ENCODE peak calls at places on chromosomes 6 and 20, in six cellular contexts. V, R, Y, B, O and T are unnamed samples.

GRCh38 chr6:137370871-137371633 is 123.1 kb downstream of the OLIG3 start:
- DNase-seq in V (peak), R (peak), Y (peak), B (no peak), O (no peak), T (no peak)

GRCh38 chr6:155075938-155076337 is 80.8 kb downstream of the TIAM2 start:
- DNase-seq in V (no peak), R (no peak), Y (no peak), B (no peak), O (no peak), T (no peak)

GRCh38 chr6:106165885-106166485 is 79.8 kb downstream of the PRDM1 start:
- DNase-seq in V (peak), R (peak), Y (peak), B (no peak), O (no peak), T (no peak)

GRCh38 chr6:169263836-169264608 is 10.4 kb upstream of the THBS2 start:
- DNase-seq in V (no peak), R (peak), Y (peak), B (peak), O (peak), T (peak)

GRCh38 chr20:8656335-8656734 is 412.6 kb upstream of the PLCB4 start:
- DNase-seq in V (no peak), R (peak), Y (no peak), B (no peak), O (no peak), T (no peak)

GRCh38 chr20:41454250-41454649 is 87.6 kb upstream of the EMILIN3 start:
- DNase-seq in V (no peak), R (no peak), Y (no peak), B (no peak), O (no peak), T (no peak)

GRCh38 chr20:25084616-25085187 is 2.8 kb upstream of the VSX1 start:
- DNase-seq in V (no peak), R (no peak), Y (no peak), B (no peak), O (no peak), T (no peak)

GRCh38 chr20:59031326-59032022 is 661 bp downstream of the ATP5F1E start:
- DNase-seq in V (no peak), R (no peak), Y (no peak), B (no peak), O (no peak), T (no peak)

GRCh38 chr6:156824142-156824541 is 47.0 kb downstream of the ARID1B start:
- DNase-seq in V (no peak), R (no peak), Y (no peak), B (no peak), O (no peak), T (no peak)

GRCh38 chr6:111679126-111679525 is 73.4 kb upstream of the TRAF3IP2 start:
- DNase-seq in V (no peak), R (no peak), Y (no peak), B (no peak), O (no peak), T (no peak)

GRCh38 chr6:140168365-140168764 is 793.9 kb upstream of the CITED2 start:
- DNase-seq in V (no peak), R (no peak), Y (no peak), B (no peak), O (no peak), T (no peak)

GRCh38 chr6:127514396-127515227 is 4.5 kb downstream of the MTCL3 start:
- DNase-seq in V (peak), R (peak), Y (peak), B (peak), O (peak), T (no peak)

GRCh38 chr20:51738877-51739447 is 29.2 kb downstream of the ATP9A start:
- DNase-seq in V (no peak), R (no peak), Y (no peak), B (no peak), O (peak), T (no peak)

GRCh38 chr20:51749674-51750036 is 18.5 kb downstream of the ATP9A start:
- DNase-seq in V (no peak), R (peak), Y (peak), B (no peak), O (no peak), T (no peak)

GRCh38 chr6:27281105-27281539 is 31.0 kb downstream of the POM121L2 start:
- DNase-seq in V (no peak), R (no peak), Y (no peak), B (no peak), O (no peak), T (no peak)

GRCh38 chr20:57231161-57231560 is 35.3 kb downstream of the BMP7 start:
- DNase-seq in V (no peak), R (no peak), Y (no peak), B (no peak), O (no peak), T (no peak)

GRCh38 chr20:22576273-22576672 is 8.1 kb downstream of the FOXA2 start:
- DNase-seq in V (no peak), R (no peak), Y (no peak), B (no peak), O (no peak), T (no peak)

GRCh38 chr20:62133864-62134263 is 9.3 kb downstream of the PSMA7 start:
- DNase-seq in V (no peak), R (no peak), Y (no peak), B (no peak), O (no peak), T (no peak)

GRCh38 chr20:7996898-7997297 is 22.7 kb downstream of the TMX4 start:
- DNase-seq in V (no peak), R (no peak), Y (no peak), B (no peak), O (no peak), T (no peak)

GRCh38 chr6:136546321-136546720 is 3.9 kb downstream of the MAP7 start:
- DNase-seq in V (no peak), R (no peak), Y (no peak), B (no peak), O (no peak), T (no peak)

GRCh38 chr6:141406761-141407160 is 726.0 kb upstream of the GJE1 start:
- DNase-seq in V (no peak), R (no peak), Y (no peak), B (no peak), O (no peak), T (no peak)

GRCh38 chr20:39318911-39319310 is 356.8 kb downstream of the DHX35 start:
- DNase-seq in V (no peak), R (no peak), Y (no peak), B (no peak), O (no peak), T (no peak)

GRCh38 chr6:4647414-4648365 is 128.5 kb upstream of the CDYL start:
- DNase-seq in V (peak), R (peak), Y (peak), B (peak), O (peak), T (peak)

GRCh38 chr6:148464319-148465010 is 121.8 kb downstream of the SASH1 start:
- DNase-seq in V (no peak), R (peak), Y (peak), B (peak), O (peak), T (peak)

GRCh38 chr6:132812255-132812732 is 2.1 kb upstream of the RPS12 start:
- DNase-seq in V (no peak), R (peak), Y (peak), B (no peak), O (no peak), T (peak)

GRCh38 chr6:31659649-31660223 is 842 bp downstream of the C6orf47 start:
- DNase-seq in V (no peak), R (peak), Y (peak), B (no peak), O (peak), T (no peak)

GRCh38 chr6:124780621-124781020 is 181.6 kb upstream of the RNF217 start:
- DNase-seq in V (no peak), R (no peak), Y (no peak), B (no peak), O (no peak), T (no peak)

GRCh38 chr20:45969712-45970634 is 2.0 kb downstream of the ZNF335 start:
- DNase-seq in V (no peak), R (peak), Y (peak), B (no peak), O (peak), T (no peak)

GRCh38 chr6:9139762-9140161 is 704.4 kb upstream of the SLC35B3 start:
- DNase-seq in V (no peak), R (no peak), Y (peak), B (no peak), O (no peak), T (peak)

GRCh38 chr6:30894935-30895334 is 10.6 kb downstream of the DDR1 start:
- DNase-seq in V (no peak), R (no peak), Y (no peak), B (no peak), O (no peak), T (no peak)

GRCh38 chr20:47551841-47552240 is 50.2 kb downstream of the NCOA3 start:
- DNase-seq in V (no peak), R (peak), Y (no peak), B (no peak), O (no peak), T (no peak)

GRCh38 chr6:53682654-53683053 is 17.1 kb upstream of the KLHL31 start:
- DNase-seq in V (no peak), R (no peak), Y (no peak), B (no peak), O (no peak), T (no peak)

GRCh38 chr6:53680489-53680888 is 14.9 kb upstream of the KLHL31 start:
- DNase-seq in V (no peak), R (no peak), Y (no peak), B (no peak), O (no peak), T (no peak)

GRCh38 chr6:53679446-53679933 is 13.9 kb upstream of the KLHL31 start:
- DNase-seq in V (no peak), R (peak), Y (peak), B (no peak), O (no peak), T (peak)
- TF ChIP-seq CTCF in V (peak), R (peak), Y (peak), B (peak), O (peak), T (peak)

GRCh38 chr6:158002951-158003853 is 21.5 kb downstream of the SYNJ2 start:
- DNase-seq in V (no peak), R (peak), Y (peak), B (peak), O (peak), T (peak)
- H3K4me3 ChIP-seq in V (no peak), R (no peak), Y (no peak), B (peak), O (no peak), T (no peak)

GRCh38 chr6:55941713-55942112 is 66.3 kb upstream of the BMP5 start:
- DNase-seq in V (no peak), R (peak), Y (peak), B (no peak), O (no peak), T (no peak)
- TF ChIP-seq CTCF in V (no peak), R (no peak), Y (peak), B (peak), O (no peak), T (peak)

GRCh38 chr6:75207211-75207984 is 1.5 kb upstream of the COL12A1 start:
- DNase-seq in V (peak), R (peak), Y (peak), B (no peak), O (no peak), T (no peak)
- H3K4me3 ChIP-seq in V (no peak), R (no peak), Y (peak), B (peak), O (no peak), T (peak)

GRCh38 chr6:153814136-153814535 is 224.9 kb upstream of the OPRM1 start:
- DNase-seq in V (no peak), R (no peak), Y (no peak), B (no peak), O (no peak), T (no peak)
- TF ChIP-seq CTCF in V (peak), R (no peak), Y (no peak), B (no peak), O (no peak), T (no peak)